ENCODE peak calls at places on chromosomes 3 and 15, in nine cellular contexts. N is brain microvascular endothelial cell; O is DMS153; P is A549; Y is endothelial cell of umbilical vein; C is T1000; U is D341Med; Z is AG08395; G is activated naive CD4-positive, alpha-beta T cell. B is an unnamed sample.

GRCh38 chr15:49135893-49136292 is 19.5 kb downstream of the COPS2 start:
- DNase-seq in N (peak), O (no peak), P (peak), Y (peak), C (no peak), U (no peak), Z (peak), G (no peak), B (no peak)

GRCh38 chr15:36671017-36671416 is 91.6 kb downstream of the CDIN1 start:
- DNase-seq in N (no peak), O (no peak), P (no peak), Y (no peak), C (no peak), U (no peak), Z (no peak), G (no peak), B (no peak)

GRCh38 chr15:86526938-86527735 is 447.5 kb downstream of the AGBL1 start:
- DNase-seq in N (no peak), O (peak), P (no peak), Y (no peak), C (no peak), U (no peak), Z (no peak), G (no peak), B (no peak)

GRCh38 chr3:16338999-16339398 is 74.0 kb downstream of the OXNAD1 start:
- DNase-seq in N (peak), O (no peak), P (peak), Y (peak), C (peak), U (no peak), Z (peak), G (no peak), B (no peak)

GRCh38 chr3:149968216-149968615 is 2.5 kb downstream of the PFN2 start:
- DNase-seq in N (peak), O (no peak), P (peak), Y (no peak), C (no peak), U (no peak), Z (no peak), G (no peak), B (no peak)

GRCh38 chr3:52198643-52199608 is 966 bp downstream of the ALAS1 start:
- DNase-seq in N (no peak), O (no peak), P (no peak), Y (peak), C (no peak), U (no peak), Z (no peak), G (no peak), B (no peak)

GRCh38 chr3:147419731-147420360 is 10.7 kb downstream of the ZIC1 start:
- DNase-seq in N (no peak), O (no peak), P (no peak), Y (no peak), C (no peak), U (no peak), Z (no peak), G (no peak), B (no peak)

GRCh38 chr3:54146383-54147239 is 24.3 kb downstream of the CACNA2D3 start:
- DNase-seq in N (peak), O (no peak), P (peak), Y (no peak), C (no peak), U (peak), Z (peak), G (no peak), B (no peak)

GRCh38 chr15:71252036-71252898 is 137.0 kb downstream of the THSD4 start:
- DNase-seq in N (peak), O (no peak), P (peak), Y (peak), C (peak), U (no peak), Z (no peak), G (no peak), B (peak)

GRCh38 chr3:192830279-192831110 is 87.2 kb downstream of the MB21D2 start:
- DNase-seq in N (no peak), O (no peak), P (no peak), Y (no peak), C (no peak), U (no peak), Z (no peak), G (no peak), B (no peak)

GRCh38 chr15:74992619-74993018 is 2.7 kb upstream of the SCAMP5 start:
- DNase-seq in N (no peak), O (no peak), P (no peak), Y (no peak), C (no peak), U (no peak), Z (no peak), G (no peak), B (no peak)

GRCh38 chr3:44883999-44884431 is 9.6 kb downstream of the TGM4 start:
- DNase-seq in N (peak), O (no peak), P (peak), Y (peak), C (peak), U (no peak), Z (peak), G (no peak), B (peak)

B was measured in RWPE2.